ENCODE peak calls at places on chromosomes 5 and 9, in nine cellular contexts. L is GM12865, Y is osteoblast, S is AG04450, I is thoracic aorta, K is astrocyte of the cerebellum, Z is progenitor cell of endocrine pancreas, V is foreskin fibroblast, U is GM10248. A is an unnamed sample.

GRCh38 chr5:175658299-175659145 is 651 bp downstream of the HRH2 start:
- DNase-seq in L (no peak), Y (peak), S (no peak), I (no peak), K (no peak), Z (peak), V (no peak), U (no peak), A (peak)

GRCh38 chr5:164052536-164053090 is 547.2 kb downstream of the MAT2B start:
- DNase-seq in L (no peak), Y (no peak), S (peak), I (no peak), K (no peak), Z (no peak), V (no peak), U (no peak), A (no peak)

GRCh38 chr5:160929343-160929742 is 77.3 kb upstream of the ATP10B start:
- DNase-seq in L (no peak), Y (no peak), S (no peak), I (no peak), K (no peak), Z (no peak), V (no peak), U (no peak), A (no peak)

GRCh38 chr5:140855772-140856674 is at the start of gene PCDHA10:
- DNase-seq in L (no peak), Y (no peak), S (no peak), I (no peak), K (no peak), Z (no peak), V (no peak), U (no peak), A (no peak)

GRCh38 chr5:40414922-40415321 is 264.8 kb upstream of the PTGER4 start:
- DNase-seq in L (no peak), Y (no peak), S (no peak), I (no peak), K (no peak), Z (no peak), V (no peak), U (no peak), A (no peak)

GRCh38 chr5:135706474-135706873 is 127.7 kb upstream of the CXCL14 start:
- DNase-seq in L (no peak), Y (no peak), S (no peak), I (no peak), K (no peak), Z (no peak), V (no peak), U (no peak), A (no peak)

GRCh38 chr5:91384671-91385430 is 1.7 kb upstream of the ARRDC3 start:
- DNase-seq in L (peak), Y (peak), S (peak), I (peak), K (peak), Z (no peak), V (peak), U (peak), A (peak)

GRCh38 chr5:6377121-6377520 is 1.2 kb downstream of the MED10 start:
- DNase-seq in L (peak), Y (no peak), S (no peak), I (no peak), K (no peak), Z (no peak), V (no peak), U (no peak), A (no peak)

GRCh38 chr5:1516615-1517601 is 6.9 kb downstream of the LPCAT1 start:
- DNase-seq in L (no peak), Y (peak), S (peak), I (peak), K (no peak), Z (peak), V (peak), U (no peak), A (no peak)

GRCh38 chr5:141866111-141866510 is 12.1 kb downstream of the PCDH1 start:
- DNase-seq in L (no peak), Y (peak), S (no peak), I (no peak), K (no peak), Z (no peak), V (no peak), U (no peak), A (no peak)

GRCh38 chr5:14268738-14269137 is 125.6 kb downstream of the TRIO start:
- DNase-seq in L (no peak), Y (peak), S (no peak), I (no peak), K (peak), Z (no peak), V (no peak), U (no peak), A (no peak)

GRCh38 chr5:153496835-153497234 is 6.4 kb downstream of the GRIA1 start:
- DNase-seq in L (peak), Y (no peak), S (no peak), I (no peak), K (no peak), Z (no peak), V (peak), U (no peak), A (no peak)

GRCh38 chr5:148739524-148739923 is 85.2 kb upstream of the HTR4 start:
- DNase-seq in L (no peak), Y (peak), S (no peak), I (no peak), K (peak), Z (no peak), V (peak), U (no peak), A (no peak)

GRCh38 chr5:142432369-142432863 is 107.6 kb upstream of the SPRY4 start:
- DNase-seq in L (no peak), Y (no peak), S (no peak), I (no peak), K (no peak), Z (no peak), V (no peak), U (peak), A (peak)

GRCh38 chr5:126383755-126384154 is 39.5 kb upstream of the GRAMD2B start:
- DNase-seq in L (no peak), Y (no peak), S (no peak), I (no peak), K (no peak), Z (no peak), V (no peak), U (no peak), A (no peak)

GRCh38 chr9:133607976-133608375 is 1.2 kb downstream of the FAM163B start:
- DNase-seq in L (no peak), Y (peak), S (no peak), I (no peak), K (no peak), Z (no peak), V (no peak), U (no peak), A (no peak)

GRCh38 chr9:107487521-107488399 is 1.8 kb downstream of the KLF4 start:
- DNase-seq in L (peak), Y (peak), S (no peak), I (no peak), K (peak), Z (peak), V (no peak), U (peak), A (peak)

GRCh38 chr5:45532826-45533624 is 163.2 kb downstream of the HCN1 start:
- DNase-seq in L (no peak), Y (no peak), S (no peak), I (no peak), K (no peak), Z (no peak), V (no peak), U (no peak), A (no peak)

GRCh38 chr5:120297621-120298020 is 166.5 kb upstream of the PRR16 start:
- DNase-seq in L (no peak), Y (no peak), S (no peak), I (no peak), K (no peak), Z (no peak), V (no peak), U (no peak), A (no peak)

GRCh38 chr9:129832957-129833356 is 2.1 kb downstream of the C9orf78 start:
- DNase-seq in L (no peak), Y (no peak), S (no peak), I (no peak), K (no peak), Z (no peak), V (no peak), U (no peak), A (no peak)

GRCh38 chr5:24635217-24635616 is 9.6 kb downstream of the CDH10 start:
- DNase-seq in L (no peak), Y (no peak), S (no peak), I (no peak), K (no peak), Z (no peak), V (no peak), U (no peak), A (no peak)

GRCh38 chr9:19484699-19485098 is 75.9 kb downstream of the ACER2 start:
- DNase-seq in L (no peak), Y (no peak), S (no peak), I (no peak), K (no peak), Z (no peak), V (no peak), U (no peak), A (no peak)

DNA sequence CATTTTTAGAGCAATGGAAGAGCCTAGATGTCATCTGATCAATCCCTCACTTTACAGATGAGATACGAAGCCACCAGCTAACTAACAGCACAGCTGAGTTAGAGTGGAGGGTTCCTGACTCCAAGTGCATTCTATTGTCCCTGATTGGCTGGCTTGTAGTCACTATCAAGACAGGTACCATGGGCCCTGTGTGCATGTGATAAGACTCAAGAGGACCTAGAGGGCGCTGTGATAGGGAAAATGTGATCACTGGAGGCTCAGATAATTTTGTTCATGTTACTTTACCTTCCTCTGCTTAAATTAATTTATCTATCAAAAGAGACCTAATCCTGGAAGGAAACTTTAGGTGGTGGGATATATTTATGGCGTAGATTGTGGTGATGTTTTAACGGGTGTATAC is 19.5 kb upstream of the SNAPC3 start:
- DNase-seq in L (peak), Y (no peak), S (no peak), I (no peak), K (no peak), Z (no peak), V (no peak), U (no peak), A (peak)
- TF ChIP-seq CTCF in L (peak), Y (peak), S (no peak), I (no peak), K (peak), Z (peak), V (peak), U (no peak), A (peak)

GRCh38 chr5:146048994-146049703 is 56.2 kb downstream of the PLAC8L1 start:
- DNase-seq in L (peak), Y (peak), S (peak), I (no peak), K (peak), Z (peak), V (peak), U (peak), A (peak)
- TF ChIP-seq CTCF in L (peak), Y (peak), S (peak), I (peak), K (peak), Z (peak), V (peak), U (peak), A (peak)

GRCh38 chr5:138594305-138595058 is 19.3 kb upstream of the HSPA9 start:
- DNase-seq in L (no peak), Y (no peak), S (no peak), I (no peak), K (no peak), Z (no peak), V (no peak), U (no peak), A (no peak)
- TF ChIP-seq CTCF in L (peak), Y (peak), S (peak), I (no peak), K (peak), Z (peak), V (peak), U (peak), A (peak)

DNA sequence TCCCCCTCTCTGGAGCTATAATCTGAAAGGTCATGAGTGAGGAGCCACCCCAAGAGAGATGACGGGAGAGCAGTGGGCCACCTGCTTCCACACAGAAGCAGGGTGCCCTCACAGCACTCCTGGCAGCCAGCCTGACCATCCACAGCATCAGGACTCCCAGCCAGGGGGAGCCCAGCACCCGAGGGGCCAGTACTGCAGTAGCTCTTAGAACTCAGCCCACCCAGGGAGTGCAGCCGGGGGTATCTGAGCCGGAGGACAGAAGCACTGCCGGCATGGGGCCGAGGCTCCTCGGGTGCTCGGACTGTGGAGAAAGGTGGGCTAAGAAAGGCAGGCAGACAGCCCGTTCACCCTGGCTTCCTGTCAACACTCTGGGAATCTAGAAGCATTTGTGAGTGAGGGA is 25.7 kb upstream of the ASPN start:
- DNase-seq in L (no peak), Y (no peak), S (no peak), I (no peak), K (no peak), Z (no peak), V (no peak), U (no peak), A (no peak)
- TF ChIP-seq CTCF in L (no peak), Y (no peak), S (peak), I (no peak), K (peak), Z (no peak), V (no peak), U (no peak), A (no peak)

GRCh38 chr9:30065888-30066287 is 2318.6 kb upstream of the ACO1 start:
- DNase-seq in L (no peak), Y (no peak), S (no peak), I (no peak), K (no peak), Z (no peak), V (no peak), U (no peak), A (no peak)
- TF ChIP-seq CTCF in L (no peak), Y (no peak), S (no peak), I (no peak), K (no peak), Z (peak), V (no peak), U (no peak), A (no peak)

GRCh38 chr5:77080905-77081304 is 6.2 kb downstream of the ZBED3 start:
- DNase-seq in L (no peak), Y (no peak), S (no peak), I (no peak), K (no peak), Z (no peak), V (no peak), U (no peak), A (no peak)

GRCh38 chr5:77074745-77075144 is 12.3 kb downstream of the ZBED3 start:
- DNase-seq in L (no peak), Y (no peak), S (no peak), I (no peak), K (no peak), Z (no peak), V (no peak), U (no peak), A (no peak)

GRCh38 chr5:77073667-77074066 is 13.4 kb downstream of the ZBED3 start:
- DNase-seq in L (no peak), Y (peak), S (no peak), I (no peak), K (no peak), Z (no peak), V (peak), U (no peak), A (no peak)

GRCh38 chr5:77076961-77077820 is 9.9 kb downstream of the ZBED3 start:
- DNase-seq in L (peak), Y (peak), S (peak), I (no peak), K (no peak), Z (peak), V (peak), U (peak), A (peak)

DNA sequence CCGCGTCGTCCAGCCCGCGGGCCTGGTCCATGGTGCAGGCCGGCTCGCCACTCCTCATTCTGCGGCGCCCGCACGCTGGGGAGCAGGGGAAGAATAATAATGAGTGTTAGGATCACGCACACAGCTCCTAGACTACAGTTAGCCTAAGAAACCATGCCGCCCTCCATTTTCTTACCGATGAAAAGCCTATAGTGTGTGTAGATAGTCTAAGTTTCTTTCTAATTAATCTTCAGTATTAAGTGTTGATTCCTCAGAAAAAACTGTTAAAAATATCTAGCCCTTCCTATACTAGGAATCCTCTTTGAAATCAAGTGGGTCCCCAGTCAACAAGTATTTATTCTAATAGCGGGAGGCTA is 9.3 kb downstream of the ZBED3 start:
- DNase-seq in L (no peak), Y (peak), S (no peak), I (no peak), K (no peak), Z (no peak), V (no peak), U (no peak), A (no peak)
- TF ChIP-seq CTCF in L (no peak), Y (no peak), S (no peak), I (no peak), K (no peak), Z (no peak), V (no peak), U (no peak), A (peak)

GRCh38 chr5:134374234-134374633 is 2.9 kb downstream of the UBE2B start:
- DNase-seq in L (peak), Y (peak), S (no peak), I (no peak), K (no peak), Z (no peak), V (no peak), U (no peak), A (peak)
- TF ChIP-seq CTCF in L (no peak), Y (no peak), S (no peak), I (no peak), K (no peak), Z (peak), V (no peak), U (no peak), A (no peak)

GRCh38 chr9:127139775-127140174 is 17.3 kb upstream of the ANGPTL2 start:
- DNase-seq in L (no peak), Y (no peak), S (no peak), I (no peak), K (no peak), Z (no peak), V (no peak), U (no peak), A (no peak)
- TF ChIP-seq CTCF in L (no peak), Y (no peak), S (no peak), I (no peak), K (no peak), Z (no peak), V (no peak), U (no peak), A (no peak)

DNA sequence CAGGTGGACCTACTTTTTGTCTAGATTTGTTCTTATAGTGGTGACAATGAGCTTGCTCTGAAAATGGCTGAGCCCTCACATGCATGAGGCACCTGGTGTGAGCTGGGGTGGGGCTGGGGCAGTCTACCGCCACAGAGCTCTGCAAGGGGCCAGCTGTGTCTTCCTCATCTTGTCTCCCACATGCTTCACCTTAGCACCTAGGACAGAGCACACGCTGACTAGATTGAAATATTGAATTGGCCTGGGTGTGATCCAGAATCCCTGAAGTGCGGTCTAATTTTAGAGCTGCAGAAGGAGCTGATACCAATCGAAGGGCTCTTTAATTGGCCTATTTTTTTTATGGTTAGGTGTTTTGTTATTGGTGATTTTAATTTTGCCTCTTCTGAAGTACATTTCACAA is 126.1 kb upstream of the NFIB start:
- DNase-seq in L (no peak), Y (no peak), S (no peak), I (no peak), K (no peak), Z (no peak), V (no peak), U (no peak), A (no peak)
- TF ChIP-seq CTCF in L (no peak), Y (no peak), S (no peak), I (no peak), K (no peak), Z (no peak), V (no peak), U (no peak), A (no peak)

DNA sequence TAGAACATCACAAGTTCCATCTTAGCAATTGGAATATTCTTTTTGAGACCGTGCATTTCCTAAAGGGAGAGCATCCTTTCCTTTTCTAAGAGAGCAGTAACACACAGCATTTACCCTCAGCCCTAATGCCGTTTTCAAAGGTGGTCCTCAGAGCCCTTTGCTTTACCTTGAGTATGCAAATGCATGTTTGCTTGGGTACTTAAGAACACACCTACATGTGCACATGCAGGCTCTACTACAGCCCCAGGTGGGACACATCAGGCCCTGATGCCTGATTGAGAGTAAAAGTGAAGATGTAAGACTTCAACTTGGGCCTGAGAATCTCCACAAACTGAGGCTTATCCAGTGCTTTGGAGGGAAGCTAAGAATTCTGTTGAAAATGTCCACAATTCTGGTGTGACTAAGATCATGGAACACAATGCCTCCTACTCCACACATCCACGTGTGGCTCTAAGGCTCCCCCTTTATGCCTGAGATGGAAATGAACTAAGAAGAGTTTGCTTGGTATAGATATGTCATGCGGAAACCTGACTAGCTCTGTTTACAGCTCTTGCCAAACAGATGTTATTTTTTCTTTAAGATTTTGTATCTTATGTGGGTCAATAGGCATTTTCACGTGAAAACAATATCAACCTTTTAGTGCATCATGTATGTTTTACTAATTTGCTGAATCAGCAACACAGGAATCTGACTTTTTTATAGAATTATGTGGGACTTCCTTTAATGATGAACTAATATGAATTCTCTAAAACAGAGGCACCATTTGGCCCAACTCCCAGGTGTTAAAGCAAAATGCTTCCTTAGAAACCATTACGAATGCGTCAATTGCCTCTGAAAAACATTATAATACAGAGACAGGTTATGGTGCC is 48.9 kb upstream of the SLC2A8 start:
- DNase-seq in L (peak), Y (no peak), S (no peak), I (no peak), K (peak), Z (no peak), V (peak), U (peak), A (no peak)
- TF ChIP-seq CTCF in L (peak), Y (peak), S (peak), I (peak), K (peak), Z (peak), V (peak), U (peak), A (no peak)

A was measured in activated CD8-positive, alpha-beta T cell treated with anti-CD3 and anti-CD28 coated beads for 36 hours.